ENCODE peak calls at places on chromosomes 3 and 15, in five cellular contexts. I, X, Y, V and T are unnamed samples.

GRCh38 chr3:49805367-49805782 is 2.3 kb downstream of the INKA1 start:
- DNase-seq in I (peak), X (peak), V (peak), Y (no peak), T (no peak)

GRCh38 chr3:42024578-42025387 is 62.9 kb upstream of the ULK4 start:
- DNase-seq in X (peak), Y (no peak), V (no peak), I (peak), T (peak)

GRCh38 chr3:194536883-194537637 is 50.3 kb upstream of the ATP13A3 start:
- DNase-seq in Y (no peak), V (peak), X (no peak), I (peak), T (peak)

GRCh38 chr3:80233576-80233975 is 465.8 kb upstream of the ROBO1 start:
- DNase-seq in X (peak), V (no peak), I (no peak), Y (no peak), T (peak)

GRCh38 chr15:38886315-38887163 is 321.9 kb upstream of the RASGRP1 start:
- DNase-seq in I (peak), X (peak), Y (no peak), V (no peak), T (peak)

GRCh38 chr15:31483053-31483923 is 156.7 kb downstream of the KLF13 start:
- DNase-seq in V (no peak), Y (no peak), I (no peak), X (no peak), T (no peak)

GRCh38 chr3:129552287-129553050 is 9.5 kb downstream of the H1-8 start:
- DNase-seq in V (peak), X (no peak), Y (no peak), I (no peak), T (no peak)

GRCh38 chr3:71565326-71565725 is 18.2 kb downstream of the FOXP1 start:
- DNase-seq in I (no peak), Y (no peak), V (no peak), X (no peak), T (no peak)

GRCh38 chr3:64909757-64910475 is 222.1 kb upstream of the ADAMTS9 start:
- DNase-seq in I (no peak), V (no peak), Y (no peak), X (no peak), T (no peak)

GRCh38 chr15:101615414-101615985 is 36.7 kb downstream of the TM2D3 start:
- DNase-seq in I (peak), Y (no peak), V (peak), X (no peak), T (no peak)

GRCh38 chr15:64426845-64427465 is 33.4 kb upstream of the ZNF609 start:
- DNase-seq in Y (no peak), V (no peak), X (peak), I (peak), T (peak)

GRCh38 chr15:39969871-39970270 is 36.0 kb downstream of the EIF2AK4 start:
- DNase-seq in V (peak), Y (no peak), X (peak), I (peak), T (peak)

GRCh38 chr3:175346573-175347356 is 487.6 kb downstream of the NAALADL2 start:
- DNase-seq in X (peak), V (peak), Y (no peak), I (peak), T (peak)

GRCh38 chr3:58173670-58174472 is 36.9 kb downstream of the DNASE1L3 start:
- DNase-seq in X (no peak), I (peak), Y (no peak), V (no peak), T (no peak)

GRCh38 chr3:46082849-46083248 is 55.6 kb upstream of the XCR1 start:
- DNase-seq in Y (no peak), I (no peak), X (no peak), V (no peak), T (peak)

GRCh38 chr3:42936157-42936981 is 30.4 kb downstream of the ZNF662 start:
- DNase-seq in V (peak), I (no peak), Y (no peak), X (no peak), T (no peak)

GRCh38 chr15:78308422-78309021 is 9.1 kb upstream of the SKIC8 start:
- DNase-seq in V (peak), X (peak), Y (peak), I (peak), T (peak)

GRCh38 chr3:45992820-45993219 is 2.8 kb downstream of the FYCO1 start:
- DNase-seq in V (no peak), X (peak), I (peak), Y (no peak), T (peak)

GRCh38 chr3:136994772-136995516 is 37.2 kb downstream of the IL20RB start:
- DNase-seq in I (peak), Y (no peak), V (peak), X (peak), T (peak)